ENCODE peak calls at places on chromosomes 2 and 18, in six cellular contexts. J is CD8-positive, alpha-beta T cell; T is H9; A is left ventricle myocardium inferior; I is IMR-90; K is thyroid gland. B is an unnamed sample.

GRCh38 chr2:32993140-32993539 is 46.4 kb downstream of the LTBP1 start:
- DNase-seq in A (no peak), T (no peak), I (no peak), J (no peak), K (no peak), B (no peak)

GRCh38 chr2:182867411-182868048 is 1.1 kb upstream of the FRZB start:
- DNase-seq in T (no peak), J (no peak), I (no peak), A (no peak), K (no peak), B (no peak)

GRCh38 chr2:65026154-65026553 is 30.1 kb upstream of the CEP68 start:
- DNase-seq in T (no peak), J (no peak), K (no peak), A (no peak), I (no peak), B (no peak)

GRCh38 chr2:127590386-127591190 is 55.1 kb downstream of the MYO7B start:
- DNase-seq in T (no peak), I (no peak), J (peak; percentile 37), K (no peak), A (no peak), B (no peak)

GRCh38 chr2:235133837-235134236 is 182.0 kb downstream of the SH3BP4 start:
- DNase-seq in J (no peak), A (no peak), K (no peak), I (no peak), T (no peak), B (no peak)

GRCh38 chr2:920573-920972 is 30.1 kb upstream of the SNTG2 start:
- DNase-seq in J (no peak), K (no peak), T (no peak), I (no peak), A (no peak), B (no peak)

GRCh38 chr2:1593371-1594205 is 150.7 kb downstream of the PXDN start:
- DNase-seq in I (peak; percentile 89), K (no peak), T (peak; percentile 45), A (peak; percentile 46), J (no peak), B (peak; percentile 51)

GRCh38 chr2:104332733-104333132 is 521.2 kb upstream of the POU3F3 start:
- DNase-seq in J (no peak), I (no peak), A (no peak), T (peak; percentile 29), K (no peak), B (no peak)

GRCh38 chr2:36168136-36168535 is 187.4 kb upstream of the CRIM1 start:
- DNase-seq in I (no peak), J (no peak), K (no peak), T (no peak), A (no peak), B (no peak)

GRCh38 chr2:220334871-220335590 is 707.6 kb downstream of the SLC4A3 start:
- DNase-seq in J (no peak), T (no peak), K (peak; percentile 57), A (no peak), I (no peak), B (no peak)

GRCh38 chr2:233807215-233807865 is 29.2 kb downstream of the MROH2A start:
- DNase-seq in A (no peak), K (no peak), J (peak; percentile 41), I (no peak), T (peak; percentile 27), B (no peak)

GRCh38 chr18:74508821-74509225 is 12.7 kb downstream of the CNDP2 start:
- DNase-seq in A (no peak), J (no peak), K (no peak), T (peak; percentile 5), I (no peak), B (no peak)

GRCh38 chr2:172995323-172996244 is 80.1 kb upstream of the MAP3K20 start:
- DNase-seq in I (peak; percentile 91), T (no peak), K (no peak), J (no peak), A (peak; percentile 27), B (peak; percentile 40)

GRCh38 chr2:56741601-56742102 is 557.9 kb downstream of the CCDC85A start:
- DNase-seq in I (peak; percentile 71), A (peak; percentile 16), J (no peak), T (no peak), K (no peak), B (peak; percentile 13)

GRCh38 chr18:48338915-48339314 is 70.3 kb downstream of the ZBTB7C start:
- DNase-seq in K (no peak), T (no peak), A (no peak), J (no peak), I (no peak), B (no peak)

GRCh38 chr2:159557437-159558034 is 58.8 kb downstream of the BAZ2B start:
- DNase-seq in A (no peak), K (no peak), I (peak; percentile 8), T (peak; percentile 35), J (no peak), B (no peak)

GRCh38 chr2:54492335-54492734 is 36.2 kb downstream of the SPTBN1 start:
- DNase-seq in I (no peak), T (no peak), J (no peak), A (no peak), K (no peak), B (no peak)

GRCh38 chr2:128312411-128312810 is 6.3 kb downstream of the HS6ST1 start:
- DNase-seq in J (peak; percentile 25), A (no peak), I (no peak), T (no peak), K (no peak), B (no peak)

GRCh38 chr2:12008425-12009061 is 262.1 kb downstream of the LPIN1 start:
- DNase-seq in K (no peak), J (no peak), T (no peak), I (peak; percentile 64), A (no peak), B (no peak)
- H3K4me1 ChIP-seq in K (no peaks in the 10 kb centered on the region), J (peaks cover 18% of the 10 kb centered on the region), T (no peaks in the 10 kb centered on the region), I (peaks cover 5% of the 10 kb centered on the region), A (peaks cover 6% of the 10 kb centered on the region), B (no peaks in the 10 kb centered on the region)

GRCh38 chr2:12722445-12723316 is 5.9 kb downstream of the TRIB2 start:
- DNase-seq in K (no peak), T (no peak), J (no peak), A (no peak), I (no peak), B (no peak)
- TF ChIP-seq CTCF in K (no peak), T (peak; percentile 32), J (no peak), A (peak; percentile 34), I (peak; percentile 9), B (no peak)

DNA sequence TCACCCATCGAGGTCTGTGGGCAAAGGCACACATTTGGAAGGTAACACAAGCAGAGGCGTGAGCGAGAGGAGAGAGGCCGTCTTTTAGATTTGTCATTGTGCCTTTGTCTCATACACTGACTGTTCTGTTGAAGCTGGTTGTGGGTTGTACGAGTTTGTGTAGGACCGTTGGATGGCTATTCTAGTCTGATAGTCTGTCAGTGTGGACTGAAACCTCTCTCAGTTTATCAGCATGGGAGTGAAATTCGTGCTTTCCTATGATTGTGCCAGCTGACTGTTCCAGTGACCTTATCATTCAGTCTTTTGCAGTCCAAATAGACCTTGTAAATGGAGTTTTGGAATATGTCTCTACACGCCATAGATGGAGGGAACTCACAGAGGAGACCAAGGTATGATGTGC is 143.5 kb downstream of the LDLRAD4 start:
- DNase-seq in K (no peak), J (no peak), T (no peak), A (no peak), I (no peak), B (no peak)
- H3K4me1 ChIP-seq in K (peaks cover 7% of the 10 kb centered on the region), J (no peaks in the 10 kb centered on the region), T (peaks cover 5% of the 10 kb centered on the region), A (peaks cover 23% of the 10 kb centered on the region), I (no peaks in the 10 kb centered on the region), B (no peaks in the 10 kb centered on the region)

GRCh38 chr2:198375073-198375430 is 570.7 kb downstream of the PLCL1 start:
- DNase-seq in T (no peak), I (no peak), K (no peak), J (no peak), A (no peak), B (no peak)

GRCh38 chr2:198371902-198372611 is 567.7 kb downstream of the PLCL1 start:
- DNase-seq in A (no peak), J (no peak), T (no peak), K (no peak), I (no peak), B (no peak)

GRCh38 chr2:198376677-198377076 is 572.3 kb downstream of the PLCL1 start:
- DNase-seq in T (no peak), J (no peak), K (no peak), A (no peak), I (peak; percentile 2), B (no peak)

GRCh38 chr2:198371329-198371728 is 566.9 kb downstream of the PLCL1 start:
- DNase-seq in K (no peak), A (no peak), I (no peak), T (no peak), J (no peak), B (no peak)

DNA sequence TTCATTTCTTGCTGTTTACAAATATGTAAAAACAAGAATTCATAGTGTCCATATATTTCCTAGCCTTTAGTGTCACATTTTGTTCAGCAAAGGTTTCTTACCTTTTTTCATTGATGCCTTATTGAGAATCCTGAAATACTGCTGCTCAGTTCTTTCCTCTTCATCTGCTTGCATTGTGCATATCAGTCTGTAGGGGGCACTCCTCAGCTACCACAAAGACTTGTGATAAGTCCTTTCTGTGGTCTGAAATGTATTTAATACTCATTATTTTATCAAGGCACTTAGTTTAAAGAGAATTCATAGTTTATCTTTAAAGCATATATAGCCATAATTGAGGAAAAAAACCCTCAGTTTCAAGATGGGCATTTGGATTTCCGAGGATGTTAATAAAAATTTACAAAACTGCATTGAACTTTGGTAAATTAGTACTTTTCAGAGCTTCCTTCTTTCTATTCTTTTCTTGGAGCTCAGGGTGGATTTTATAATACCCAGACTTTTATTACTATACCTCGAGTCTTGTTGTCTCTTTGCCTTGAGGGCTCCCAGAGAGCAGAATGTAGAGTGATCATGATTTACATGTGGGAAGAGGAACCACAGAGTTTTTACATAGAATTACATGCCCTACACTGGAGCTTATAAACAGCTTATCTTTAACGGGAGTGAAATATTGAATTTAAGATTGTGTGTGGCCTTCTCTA is 570.1 kb downstream of the PLCL1 start:
- DNase-seq in A (no peak), I (peak; percentile 70), K (no peak), J (no peak), T (peak; percentile 43), B (no peak)
- TF ChIP-seq CTCF in A (peak; percentile 56), I (peak; percentile 74), K (no peak), J (peak; percentile 28), T (peak; percentile 91), B (no peak)

GRCh38 chr18:31040982-31041345 is 1.6 kb downstream of the DSC3 start:
- DNase-seq in T (peak; percentile 52), I (no peak), K (no peak), A (no peak), J (no peak), B (no peak)
- H3K4me1 ChIP-seq in T (peaks cover 3% of the 10 kb centered on the region), I (no peaks in the 10 kb centered on the region), K (peaks cover 23% of the 10 kb centered on the region), A (peaks cover 24% of the 10 kb centered on the region), J (no peaks in the 10 kb centered on the region), B (peaks cover 27% of the 10 kb centered on the region)

DNA sequence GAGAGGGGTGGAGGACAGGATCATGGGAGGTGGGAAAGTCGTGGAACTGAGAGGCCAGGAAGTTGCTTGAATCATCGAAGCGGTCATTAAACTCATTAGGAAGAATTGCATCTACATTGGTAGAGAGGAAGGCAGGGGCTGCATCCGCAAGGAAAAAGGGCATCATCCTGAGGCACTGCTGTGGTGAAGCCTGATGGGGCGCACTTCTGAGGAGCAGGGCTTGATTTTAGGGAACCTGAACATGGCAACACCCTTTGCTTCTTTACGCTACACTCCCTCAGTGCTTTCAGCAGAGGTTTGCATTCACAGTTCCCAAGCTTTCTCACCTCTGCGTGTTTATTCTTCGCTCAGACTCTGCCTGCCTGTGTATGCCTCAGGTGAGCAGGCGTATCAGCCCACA is 352.0 kb upstream of the RAB6C start:
- DNase-seq in T (peak; percentile 40), A (no peak), J (no peak), K (no peak), I (no peak), B (no peak)
- TF ChIP-seq CTCF in T (peak; percentile 34), A (no peak), J (no peak), K (no peak), I (no peak), B (no peak)

GRCh38 chr18:79191418-79191817 is 122.2 kb downstream of the ATP9B start:
- DNase-seq in K (no peak), J (no peak), I (no peak), T (no peak), A (no peak), B (no peak)
- H3K4me1 ChIP-seq in K (no peaks in the 10 kb centered on the region), J (no peaks in the 10 kb centered on the region), I (peaks cover 3% of the 10 kb centered on the region), T (no peaks in the 10 kb centered on the region), A (peaks cover 14% of the 10 kb centered on the region), B (no peaks in the 10 kb centered on the region)

B was measured in heart right ventricle.